ENCODE peak calls at places on chromosomes 7 and 10, in five cellular contexts. One of them, this sample, is unnamed.

GRCh38 chr10:102802920-102803534 is 34.2 kb downstream of the CYP17A1 start:
- DNase-seq in mucosa of gallbladder: peak
- DNase-seq in activated gamma-delta T cell: no peak
- DNase-seq in omental fat pad: peak
- DNase-seq in AG08396: peak
- DNase-seq in this sample: peak

GRCh38 chr10:32211046-32211363 is 136.0 kb downstream of the EPC1 start:
- DNase-seq in mucosa of gallbladder: no peak
- DNase-seq in activated gamma-delta T cell: no peak
- DNase-seq in omental fat pad: no peak
- DNase-seq in AG08396: no peak
- DNase-seq in this sample: no peak

GRCh38 chr10:75971402-75972211 is 540.2 kb downstream of the LRMDA start:
- DNase-seq in mucosa of gallbladder: peak
- DNase-seq in activated gamma-delta T cell: no peak
- DNase-seq in omental fat pad: no peak
- DNase-seq in AG08396: peak
- DNase-seq in this sample: no peak

GRCh38 chr7:39051707-39052106 is 74.0 kb downstream of the POU6F2 start:
- DNase-seq in mucosa of gallbladder: no peak
- DNase-seq in activated gamma-delta T cell: no peak
- DNase-seq in omental fat pad: no peak
- DNase-seq in AG08396: no peak
- DNase-seq in this sample: no peak

GRCh38 chr7:124765401-124766352 is at the start of gene GPR37:
- DNase-seq in mucosa of gallbladder: peak
- DNase-seq in activated gamma-delta T cell: no peak
- DNase-seq in omental fat pad: no peak
- DNase-seq in AG08396: peak
- DNase-seq in this sample: peak

GRCh38 chr10:17644485-17644964 is 574 bp downstream of the STAM start:
- DNase-seq in mucosa of gallbladder: no peak
- DNase-seq in activated gamma-delta T cell: no peak
- DNase-seq in omental fat pad: no peak
- DNase-seq in AG08396: peak
- DNase-seq in this sample: no peak

GRCh38 chr10:44752451-44753441 is 158.4 kb upstream of the TMEM72 start:
- DNase-seq in mucosa of gallbladder: no peak
- DNase-seq in activated gamma-delta T cell: no peak
- DNase-seq in omental fat pad: no peak
- DNase-seq in AG08396: peak
- DNase-seq in this sample: peak

GRCh38 chr10:125823663-125824251 is 411 bp downstream of the BCCIP start:
- DNase-seq in mucosa of gallbladder: no peak
- DNase-seq in activated gamma-delta T cell: no peak
- DNase-seq in omental fat pad: no peak
- DNase-seq in AG08396: peak
- DNase-seq in this sample: no peak

GRCh38 chr10:89469517-89469916 is 55.1 kb downstream of the IFIT5 start:
- DNase-seq in mucosa of gallbladder: no peak
- DNase-seq in activated gamma-delta T cell: no peak
- DNase-seq in omental fat pad: no peak
- DNase-seq in AG08396: no peak
- DNase-seq in this sample: no peak

GRCh38 chr7:13991791-13992620 is 2.5 kb upstream of the ETV1 start:
- DNase-seq in mucosa of gallbladder: no peak
- DNase-seq in activated gamma-delta T cell: no peak
- DNase-seq in omental fat pad: no peak
- DNase-seq in AG08396: no peak
- DNase-seq in this sample: no peak

GRCh38 chr10:69179089-69179742 is 818 bp upstream of the SUPV3L1 start:
- DNase-seq in mucosa of gallbladder: no peak
- DNase-seq in activated gamma-delta T cell: no peak
- DNase-seq in omental fat pad: no peak
- DNase-seq in AG08396: peak
- DNase-seq in this sample: no peak